ENCODE peak calls at places on chromosomes 11 and 22, in five cellular contexts. One of them, this sample, is unnamed.

GRCh38 chr11:14445542-14446530 is 53.8 kb downstream of the COPB1 start:
- DNase-seq in stimulated activated effector memory CD8-positive, alpha-beta T cell treated with anti-CD3 and anti-CD28 coated beads, Interleukin-12 subunit alpha, Interleukin-12 subunit beta, amount 100 ng/mL, for 72 hours: no peak
- DNase-seq in endothelial cell: no peak
- DNase-seq in AG09309: no peak
- DNase-seq in Daoy: peak; percentile 54
- DNase-seq in this sample: no peak

GRCh38 chr11:111512296-111513239 is at the start of gene BTG4:
- DNase-seq in endothelial cell: peak; percentile 38
- DNase-seq in AG09309: no peak
- DNase-seq in stimulated activated effector memory CD8-positive, alpha-beta T cell treated with anti-CD3 and anti-CD28 coated beads, Interleukin-12 subunit alpha, Interleukin-12 subunit beta, amount 100 ng/mL, for 72 hours: peak; percentile 52
- DNase-seq in Daoy: peak; percentile 27
- DNase-seq in this sample: no peak

GRCh38 chr22:38196791-38197429 is 4.9 kb upstream of the MAFF start:
- DNase-seq in endothelial cell: no peak
- DNase-seq in AG09309: no peak
- DNase-seq in stimulated activated effector memory CD8-positive, alpha-beta T cell treated with anti-CD3 and anti-CD28 coated beads, Interleukin-12 subunit alpha, Interleukin-12 subunit beta, amount 100 ng/mL, for 72 hours: no peak
- DNase-seq in Daoy: no peak
- DNase-seq in this sample: no peak

GRCh38 chr22:39996732-39997131 is 2.0 kb downstream of the FAM83F start:
- DNase-seq in stimulated activated effector memory CD8-positive, alpha-beta T cell treated with anti-CD3 and anti-CD28 coated beads, Interleukin-12 subunit alpha, Interleukin-12 subunit beta, amount 100 ng/mL, for 72 hours: no peak
- DNase-seq in Daoy: no peak
- DNase-seq in endothelial cell: no peak
- DNase-seq in AG09309: no peak
- DNase-seq in this sample: no peak

GRCh38 chr11:68709064-68709463 is 24.7 kb downstream of the GAL start:
- DNase-seq in stimulated activated effector memory CD8-positive, alpha-beta T cell treated with anti-CD3 and anti-CD28 coated beads, Interleukin-12 subunit alpha, Interleukin-12 subunit beta, amount 100 ng/mL, for 72 hours: no peak
- DNase-seq in endothelial cell: no peak
- DNase-seq in Daoy: no peak
- DNase-seq in AG09309: no peak
- DNase-seq in this sample: no peak

GRCh38 chr11:73269353-73270088 is 2.6 kb upstream of the P2RY6 start:
- DNase-seq in AG09309: no peak
- DNase-seq in stimulated activated effector memory CD8-positive, alpha-beta T cell treated with anti-CD3 and anti-CD28 coated beads, Interleukin-12 subunit alpha, Interleukin-12 subunit beta, amount 100 ng/mL, for 72 hours: no peak
- DNase-seq in endothelial cell: no peak
- DNase-seq in Daoy: no peak
- DNase-seq in this sample: no peak

GRCh38 chr11:34379081-34379480 is 21.3 kb upstream of the ABTB2 start:
- DNase-seq in stimulated activated effector memory CD8-positive, alpha-beta T cell treated with anti-CD3 and anti-CD28 coated beads, Interleukin-12 subunit alpha, Interleukin-12 subunit beta, amount 100 ng/mL, for 72 hours: no peak
- DNase-seq in endothelial cell: no peak
- DNase-seq in AG09309: no peak
- DNase-seq in Daoy: peak; percentile 64
- DNase-seq in this sample: no peak

GRCh38 chr11:67640758-67641113 is 1.2 kb upstream of the TBX10 start:
- DNase-seq in endothelial cell: no peak
- DNase-seq in AG09309: no peak
- DNase-seq in Daoy: no peak
- DNase-seq in stimulated activated effector memory CD8-positive, alpha-beta T cell treated with anti-CD3 and anti-CD28 coated beads, Interleukin-12 subunit alpha, Interleukin-12 subunit beta, amount 100 ng/mL, for 72 hours: no peak
- DNase-seq in this sample: no peak

GRCh38 chr11:95068549-95068948 is 1.8 kb downstream of the SRSF8 start:
- DNase-seq in stimulated activated effector memory CD8-positive, alpha-beta T cell treated with anti-CD3 and anti-CD28 coated beads, Interleukin-12 subunit alpha, Interleukin-12 subunit beta, amount 100 ng/mL, for 72 hours: peak; percentile 72
- DNase-seq in AG09309: peak; percentile 91
- DNase-seq in endothelial cell: peak; percentile 41
- DNase-seq in Daoy: peak; percentile 85
- DNase-seq in this sample: peak; percentile 63

GRCh38 chr22:42664976-42665831 is 16.0 kb upstream of the CYB5R3 start:
- DNase-seq in stimulated activated effector memory CD8-positive, alpha-beta T cell treated with anti-CD3 and anti-CD28 coated beads, Interleukin-12 subunit alpha, Interleukin-12 subunit beta, amount 100 ng/mL, for 72 hours: no peak
- DNase-seq in AG09309: no peak
- DNase-seq in endothelial cell: no peak
- DNase-seq in Daoy: no peak
- DNase-seq in this sample: no peak

GRCh38 chr11:2934611-2935239 is 5.5 kb upstream of the PHLDA2 start:
- DNase-seq in endothelial cell: no peak
- DNase-seq in stimulated activated effector memory CD8-positive, alpha-beta T cell treated with anti-CD3 and anti-CD28 coated beads, Interleukin-12 subunit alpha, Interleukin-12 subunit beta, amount 100 ng/mL, for 72 hours: no peak
- DNase-seq in Daoy: no peak
- DNase-seq in AG09309: no peak
- DNase-seq in this sample: no peak

GRCh38 chr22:46587492-46588278 is 32.5 kb upstream of the GRAMD4 start:
- DNase-seq in Daoy: no peak
- DNase-seq in AG09309: no peak
- DNase-seq in stimulated activated effector memory CD8-positive, alpha-beta T cell treated with anti-CD3 and anti-CD28 coated beads, Interleukin-12 subunit alpha, Interleukin-12 subunit beta, amount 100 ng/mL, for 72 hours: no peak
- DNase-seq in endothelial cell: no peak
- DNase-seq in this sample: no peak

GRCh38 chr11:58770627-58771457 is 39.1 kb upstream of the GLYAT start:
- DNase-seq in AG09309: peak; percentile 32
- DNase-seq in endothelial cell: no peak
- DNase-seq in Daoy: peak; percentile 87
- DNase-seq in stimulated activated effector memory CD8-positive, alpha-beta T cell treated with anti-CD3 and anti-CD28 coated beads, Interleukin-12 subunit alpha, Interleukin-12 subunit beta, amount 100 ng/mL, for 72 hours: no peak
- DNase-seq in this sample: no peak

GRCh38 chr22:23063539-23064380 is 6.6 kb upstream of the GNAZ start:
- DNase-seq in AG09309: no peak
- DNase-seq in Daoy: no peak
- DNase-seq in endothelial cell: no peak
- DNase-seq in stimulated activated effector memory CD8-positive, alpha-beta T cell treated with anti-CD3 and anti-CD28 coated beads, Interleukin-12 subunit alpha, Interleukin-12 subunit beta, amount 100 ng/mL, for 72 hours: no peak
- DNase-seq in this sample: no peak